ENCODE peak calls at places on chromosomes 13 and 19, in nine cellular contexts. Q, L, O, Y, J, M, V, Z and A are unnamed samples.

GRCh38 chr19:17075860-17076538 is 422 bp downstream of the MYO9B start:
- DNase-seq in Q (peak; percentile 50), L (peak; percentile 18), O (peak; percentile 56), Y (no peak), J (peak; percentile 82), M (peak; percentile 65), V (no peak), Z (peak; percentile 31), A (peak; percentile 48)

GRCh38 chr19:29211562-29212416 is 1.2 kb downstream of the UQCRFS1 start:
- DNase-seq in Q (peak; percentile 24), L (peak; percentile 4), O (no peak), Y (peak; percentile 14), J (peak; percentile 20), M (peak; percentile 54), V (no peak), Z (no peak), A (no peak)

GRCh38 chr19:47156861-47157454 is 26.3 kb downstream of the SAE1 start:
- DNase-seq in Q (no peak), L (no peak), O (no peak), Y (no peak), J (no peak), M (no peak), V (no peak), Z (peak; percentile 83), A (no peak)

GRCh38 chr19:56681702-56682101 is 10.1 kb upstream of the ZNF835 start:
- DNase-seq in Q (no peak), L (no peak), O (no peak), Y (no peak), J (no peak), M (no peak), V (no peak), Z (no peak), A (no peak)

GRCh38 chr13:113275387-113275786 is 21.7 kb upstream of the LAMP1 start:
- DNase-seq in Q (peak; percentile 71), L (peak; percentile 69), O (peak; percentile 61), Y (peak; percentile 52), J (peak; percentile 77), M (peak; percentile 81), V (peak; percentile 59), Z (peak; percentile 33), A (peak; percentile 40)

GRCh38 chr13:74871671-74872070 is 610.3 kb downstream of the TBC1D4 start:
- DNase-seq in Q (no peak), L (peak; percentile 91), O (no peak), Y (no peak), J (no peak), M (no peak), V (no peak), Z (no peak), A (no peak)

GRCh38 chr13:104984296-104984818 is 1551.1 kb downstream of the EFNB2 start:
- DNase-seq in Q (peak; percentile 49), L (peak; percentile 8), O (no peak), Y (peak; percentile 8), J (no peak), M (no peak), V (no peak), Z (peak; percentile 89), A (no peak)

GRCh38 chr13:37806666-37807065 is 62.9 kb downstream of the TRPC4 start:
- DNase-seq in Q (peak; percentile 37), L (peak; percentile 15), O (no peak), Y (no peak), J (no peak), M (peak; percentile 6), V (no peak), Z (no peak), A (no peak)

GRCh38 chr19:42284641-42285341 is 15.7 kb downstream of the CIC start:
- DNase-seq in Q (peak; percentile 30), L (no peak), O (peak; percentile 56), Y (no peak), J (peak; percentile 39), M (peak; percentile 38), V (no peak), Z (peak; percentile 14), A (peak; percentile 51)

GRCh38 chr13:27012482-27013197 is 159.0 kb downstream of the USP12 start:
- DNase-seq in Q (no peak), L (peak; percentile 59), O (no peak), Y (no peak), J (no peak), M (peak; percentile 93), V (no peak), Z (no peak), A (no peak)

GRCh38 chr13:90696254-90696653 is 651.2 kb upstream of the MIR17HG start:
- DNase-seq in Q (peak; percentile 13), L (peak; percentile 74), O (no peak), Y (no peak), J (no peak), M (peak; percentile 88), V (no peak), Z (no peak), A (no peak)

GRCh38 chr13:93066187-93066586 is 160.4 kb upstream of the GPC6 start:
- DNase-seq in Q (peak; percentile 16), L (peak; percentile 7), O (no peak), Y (no peak), J (no peak), M (peak; percentile 82), V (no peak), Z (no peak), A (no peak)

GRCh38 chr19:3336680-3337523 is 29.5 kb upstream of the NFIC start:
- DNase-seq in Q (peak; percentile 84), L (no peak), O (no peak), Y (peak; percentile 76), J (no peak), M (peak; percentile 74), V (no peak), Z (no peak), A (no peak)

DNA sequence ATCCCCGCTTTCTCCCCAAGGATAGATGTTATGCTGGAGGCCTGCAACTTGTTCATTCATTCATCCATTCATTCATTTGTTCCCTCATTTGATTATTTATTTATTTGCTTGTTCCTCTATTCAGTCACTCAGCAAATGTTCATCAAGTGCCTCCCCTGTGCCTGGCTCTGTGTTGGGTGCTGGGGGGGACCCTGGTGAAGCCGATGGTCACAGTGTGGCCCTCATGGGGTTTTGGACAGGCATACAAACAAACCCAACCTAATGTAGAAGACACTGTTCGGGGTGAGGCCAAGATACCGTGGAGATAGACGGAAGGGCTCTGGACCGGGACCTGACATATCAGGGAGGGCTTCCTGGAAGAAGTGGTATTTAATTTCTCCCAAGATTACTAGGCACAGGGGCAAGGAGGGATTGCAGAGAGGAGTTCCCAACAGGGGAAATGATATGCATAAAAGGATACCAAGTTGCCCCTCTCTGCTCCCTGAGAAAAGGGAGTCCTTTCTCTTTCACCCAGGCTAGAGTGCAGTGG is 58.1 kb downstream of the ZNF536 start:
- DNase-seq in Q (no peak), L (no peak), O (no peak), Y (no peak), J (no peak), M (no peak), V (no peak), Z (no peak), A (no peak)
- H3K4me1 ChIP-seq in Q (no peaks in the 10 kb centered on the region), L (no peaks in the 10 kb centered on the region), O (no peaks in the 10 kb centered on the region), Y (peaks cover 5% of the 10 kb centered on the region), J (no peaks in the 10 kb centered on the region), M (no peaks in the 10 kb centered on the region), V (no peaks in the 10 kb centered on the region), Z (no peaks in the 10 kb centered on the region), A (no peaks in the 10 kb centered on the region)

DNA sequence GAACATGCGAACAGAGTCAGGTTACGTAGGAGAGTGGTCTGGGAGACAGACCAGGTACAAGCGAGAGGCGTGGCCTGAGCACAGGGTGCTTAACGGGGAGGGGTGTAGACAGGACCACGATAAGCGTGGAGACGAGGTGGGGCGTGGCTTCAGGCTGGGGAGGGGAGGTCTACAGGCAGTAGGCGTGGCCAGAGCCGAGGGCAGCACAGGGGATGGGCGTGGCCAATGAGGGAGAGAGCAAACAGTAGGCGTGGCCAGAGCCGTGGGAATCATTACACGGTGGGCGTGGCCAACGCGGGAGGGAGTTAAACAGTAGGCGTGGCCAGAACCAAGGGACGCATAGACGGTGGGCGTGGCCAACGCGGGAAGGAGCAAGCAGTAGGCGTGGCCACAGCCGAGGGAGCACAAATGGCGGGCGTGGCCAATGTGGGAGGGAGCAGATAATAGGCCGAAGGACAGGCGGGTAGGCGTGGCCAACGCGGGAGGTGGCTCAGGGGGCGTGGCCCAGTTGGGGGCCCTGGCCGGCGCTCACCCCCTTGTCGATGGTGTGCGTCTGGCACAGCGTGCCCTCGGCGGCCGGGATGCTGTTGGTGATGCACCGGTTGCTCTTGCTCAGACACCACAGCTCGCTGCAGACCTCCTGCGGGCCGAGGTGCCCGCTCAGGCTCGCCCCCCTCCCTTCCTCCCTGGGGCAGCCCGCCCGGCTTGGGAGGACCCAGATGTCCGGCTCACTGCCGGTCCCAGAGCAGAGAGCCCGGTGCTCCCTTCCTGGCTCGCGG is 15.2 kb upstream of the MYO1F start:
- DNase-seq in Q (peak; percentile 99), L (peak; percentile 33), O (peak; percentile 100), Y (peak; percentile 98), J (peak; percentile 100), M (peak; percentile 100), V (no peak), Z (no peak), A (peak; percentile 30)
- H3K4me3 ChIP-seq in Q (peak overlapping the region; percentile 20), L (no peak overlapping the region), O (peak overlapping the region; percentile 54), Y (peak overlapping the region; percentile 44), J (peak overlapping the region; percentile 55), M (peak overlapping the region; percentile 65), V (no peak overlapping the region), Z (no peak overlapping the region), A (no peak overlapping the region)

DNA sequence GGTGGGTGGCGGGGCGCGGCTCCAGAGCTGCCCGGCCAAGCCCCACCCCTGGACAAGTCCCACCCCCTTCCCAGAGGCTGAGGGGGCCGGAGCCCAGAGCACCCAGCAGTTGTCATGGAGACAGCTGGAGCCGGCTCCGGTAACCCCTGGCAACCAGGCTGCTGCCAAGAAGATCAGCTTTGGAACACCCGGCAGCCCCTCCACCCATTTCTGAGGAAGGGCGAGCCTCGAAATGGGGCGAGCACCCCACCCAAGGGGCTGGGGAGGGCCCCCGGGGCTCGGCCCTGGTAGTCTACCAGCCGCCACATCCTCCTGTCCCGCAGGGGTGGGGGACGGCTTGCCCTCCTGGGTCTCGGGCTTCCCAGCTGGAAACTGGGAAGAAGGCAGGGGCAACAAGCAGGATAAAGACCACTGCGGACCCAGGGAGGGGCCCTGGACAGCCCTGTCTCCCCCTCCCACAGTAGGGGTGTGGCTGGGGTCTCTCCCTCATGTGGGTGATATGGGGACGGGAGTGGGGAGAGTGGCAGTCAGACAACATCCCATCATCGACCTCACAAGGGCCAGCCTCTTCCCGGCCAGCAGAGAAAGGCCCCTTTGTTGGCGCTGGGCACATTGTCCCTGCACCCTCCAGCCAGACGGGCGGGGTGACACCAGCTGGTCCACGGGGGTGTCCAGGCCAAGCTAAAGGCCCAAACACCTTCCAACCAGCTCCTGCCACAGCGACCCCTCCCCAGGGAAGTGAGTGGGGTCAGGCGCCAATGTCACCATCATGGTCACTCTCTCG is 1.5 kb downstream of the CERS1 start:
- DNase-seq in Q (peak; percentile 59), L (no peak), O (peak; percentile 85), Y (peak; percentile 97), J (peak; percentile 68), M (peak; percentile 44), V (no peak), Z (no peak), A (no peak)
- TF ChIP-seq EZH2phosphoT487 in Q (no peak), L (no peak), O (no peak), Y (no peak), J (no peak), M (no peak), V (no peak), Z (no peak), A (no peak)

DNA sequence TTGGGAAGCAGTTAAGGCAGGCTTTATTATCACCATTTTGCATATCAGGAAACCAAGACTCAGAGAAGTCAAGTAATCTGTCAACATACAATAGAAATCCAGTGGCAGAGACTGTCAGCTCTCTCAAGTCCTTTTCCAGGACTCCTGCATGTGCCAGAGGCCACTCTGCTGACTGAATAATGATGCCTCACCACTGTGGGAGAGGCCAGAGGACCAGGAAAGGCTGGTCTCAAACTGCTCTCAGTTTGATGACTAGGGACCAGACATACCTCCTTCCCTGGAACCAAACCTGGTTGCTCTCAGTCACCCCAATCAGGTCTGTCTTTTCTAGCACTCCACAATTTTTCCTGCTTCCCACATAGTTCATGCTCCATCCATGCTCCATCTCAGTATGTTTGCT is 8.0 kb downstream of the RNASEH2B start:
- DNase-seq in Q (no peak), L (no peak), O (no peak), Y (no peak), J (no peak), M (peak; percentile 24), V (no peak), Z (no peak), A (no peak)
- H3K4me1 ChIP-seq in Q (peaks cover 7% of the 10 kb centered on the region), L (peaks cover 7% of the 10 kb centered on the region), O (peaks cover 4% of the 10 kb centered on the region), Y (peaks cover 6% of the 10 kb centered on the region), J (peaks cover 16% of the 10 kb centered on the region), M (peaks cover 15% of the 10 kb centered on the region), V (no peaks in the 10 kb centered on the region), Z (peaks cover 23% of the 10 kb centered on the region), A (peaks cover 53% of the 10 kb centered on the region)